ENCODE peak calls at places on chromosomes 13 and 19, in five cellular contexts. I is HepG2, R is K562, Q is H1, T is HCT116. A is an unnamed sample.

GRCh38 chr19:51712461-51713081 is 11.2 kb downstream of the HAS1 start:
- DNase-seq in Q (peak; percentile 51), R (no peak), I (no peak), T (no peak), A (no peak)

GRCh38 chr13:113109151-113110047 is 3.8 kb downstream of the F7 start:
- DNase-seq in T (no peak), Q (peak; percentile 74), I (no peak), R (no peak), A (no peak)

GRCh38 chr19:45023048-45023447 is 15.8 kb upstream of the CLASRP start:
- DNase-seq in R (no peak), I (no peak), Q (no peak), T (no peak), A (no peak)

GRCh38 chr13:62123409-62123808 is 707.8 kb upstream of the PCDH20 start:
- DNase-seq in T (no peak), Q (no peak), I (no peak), R (no peak), A (no peak)

GRCh38 chr13:111020021-111020420 is 95.1 kb upstream of the ARHGEF7 start:
- DNase-seq in Q (no peak), T (no peak), I (no peak), R (no peak), A (no peak)

GRCh38 chr19:1884719-1885334 is 469 bp downstream of the ABHD17A start:
- DNase-seq in R (no peak), Q (no peak), I (no peak), T (no peak), A (no peak)

GRCh38 chr13:52847682-52848432 is 583 bp downstream of the PCDH8 start:
- DNase-seq in R (no peak), I (no peak), Q (no peak), T (no peak), A (no peak)

GRCh38 chr19:16885166-16885565 is 3.6 kb upstream of the F2RL3 start:
- DNase-seq in R (no peak), I (no peak), T (no peak), Q (no peak), A (no peak)

GRCh38 chr13:68099616-68100015 is 869.5 kb upstream of the PCDH9 start:
- DNase-seq in Q (no peak), I (no peak), T (peak; percentile 0), R (no peak), A (no peak)

GRCh38 chr19:45790942-45791341 is 1.7 kb downstream of the DMWD start:
- DNase-seq in Q (no peak), I (no peak), R (no peak), T (no peak), A (no peak)

GRCh38 chr13:48574036-48574796 is 41.3 kb upstream of the RCBTB2 start:
- DNase-seq in I (no peak), R (no peak), T (no peak), Q (no peak), A (no peak)

GRCh38 chr13:97810152-97810551 is 143.3 kb upstream of the IPO5 start:
- DNase-seq in T (peak; percentile 7), Q (no peak), I (peak; percentile 13), R (no peak), A (no peak)

GRCh38 chr13:98480915-98481510 is 95.9 kb downstream of the STK24 start:
- DNase-seq in R (peak; percentile 73), Q (no peak), I (no peak), T (no peak), A (no peak)

GRCh38 chr19:46428278-46429141 is at the start of gene PNMA8C:
- DNase-seq in T (no peak), R (peak; percentile 61), I (no peak), Q (peak; percentile 93), A (no peak)

GRCh38 chr19:54421521-54421920 is 6.3 kb downstream of the TTYH1 start:
- DNase-seq in T (no peak), I (no peak), Q (no peak), R (peak; percentile 5), A (no peak)

GRCh38 chr19:12055784-12056183 is 3.0 kb upstream of the ZNF878 start:
- DNase-seq in I (no peak), R (no peak), T (no peak), Q (no peak), A (no peak)

GRCh38 chr19:33192010-33192409 is 2.1 kb upstream of the LRP3 start:
- DNase-seq in R (no peak), Q (peak; percentile 74), I (no peak), T (no peak), A (no peak)

GRCh38 chr13:106295971-106296370 is 239.5 kb downstream of the EFNB2 start:
- DNase-seq in T (no peak), R (no peak), I (no peak), Q (no peak), A (no peak)

GRCh38 chr13:53104120-53104519 is 75.5 kb downstream of the OLFM4 start:
- DNase-seq in Q (no peak), R (no peak), T (no peak), I (no peak), A (no peak)

GRCh38 chr13:25733061-25733491 is 318.7 kb downstream of the SHISA2 start:
- DNase-seq in T (no peak), R (no peak), I (no peak), Q (no peak), A (no peak)

GRCh38 chr13:19601749-19602725 is 31.4 kb upstream of the MPHOSPH8 start:
- DNase-seq in R (peak; percentile 63), T (no peak), I (peak; percentile 58), Q (peak; percentile 80), A (no peak)

GRCh38 chr19:35295792-35296462 is 4.0 kb downstream of the MAG start:
- DNase-seq in T (no peak), I (no peak), Q (peak; percentile 66), R (peak; percentile 49), A (no peak)

GRCh38 chr13:22468055-22468454 is 712.7 kb upstream of the SGCG start:
- DNase-seq in Q (no peak), T (no peak), R (no peak), I (peak; percentile 12), A (no peak)

GRCh38 chr13:49020328-49020727 is 44.6 kb downstream of the FNDC3A start:
- DNase-seq in T (no peak), I (no peak), Q (no peak), R (no peak), A (no peak)

GRCh38 chr13:99269627-99270252 is 11.6 kb upstream of the GPR18 start:
- DNase-seq in I (peak; percentile 25), R (no peak), T (peak; percentile 38), Q (no peak), A (no peak)

GRCh38 chr13:89925107-89925506 is 1422.4 kb upstream of the MIR17HG start:
- DNase-seq in Q (no peak), R (peak; percentile 41), I (peak; percentile 32), T (peak; percentile 10), A (no peak)
- TF ChIP-seq CEBPB in Q (no peak), R (no peak), I (no peak), T (no peak), A (no peak)

DNA sequence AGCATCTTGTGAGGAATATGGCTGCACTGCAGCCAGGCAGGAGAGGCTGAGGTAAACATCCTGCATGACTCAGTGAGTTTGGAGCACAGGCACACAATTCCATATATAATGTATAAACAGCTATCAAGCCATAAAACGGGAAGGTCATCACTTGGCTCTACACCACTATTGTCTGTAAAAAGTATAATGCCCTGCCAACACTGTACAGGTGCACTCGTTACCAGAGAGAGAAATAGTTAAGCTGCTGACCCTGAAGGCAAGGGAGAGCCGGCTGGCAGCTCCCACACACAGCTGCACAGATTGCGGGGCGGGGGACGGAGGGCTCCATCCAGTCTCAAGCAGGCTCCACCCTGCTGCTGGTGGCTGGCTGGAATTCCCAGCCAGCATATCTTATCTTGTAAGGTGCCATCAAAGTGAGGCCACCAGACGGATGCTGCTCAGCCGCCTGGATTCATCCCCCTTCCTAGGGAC is 668.1 kb downstream of the SLITRK5 start:
- DNase-seq in Q (no peak), I (no peak), R (no peak), T (no peak), A (no peak)
- TF ChIP-seq SRF in Q (no peak), I (no peak), R (no peak), T (no peak), A (no peak)

GRCh38 chr19:31314156-31314555 is 35.1 kb downstream of the TSHZ3 start:
- DNase-seq in Q (no peak), I (no peak), R (no peak), T (no peak), A (no peak)

GRCh38 chr19:31313291-31314030 is 35.8 kb downstream of the TSHZ3 start:
- DNase-seq in I (no peak), T (no peak), Q (no peak), R (no peak), A (no peak)

GRCh38 chr19:31316201-31316951 is 32.9 kb downstream of the TSHZ3 start:
- DNase-seq in R (no peak), Q (no peak), I (no peak), T (no peak), A (no peak)

GRCh38 chr19:31315621-31316011 is 33.6 kb downstream of the TSHZ3 start:
- DNase-seq in R (no peak), T (no peak), I (no peak), Q (no peak), A (no peak)

GRCh38 chr19:31314849-31315620 is 34.2 kb downstream of the TSHZ3 start:
- DNase-seq in T (no peak), Q (no peak), I (no peak), R (no peak), A (no peak)
- TF ChIP-seq CTCF in T (no peak), Q (peak; percentile 25), I (no peak), R (no peak), A (no peak)

DNA sequence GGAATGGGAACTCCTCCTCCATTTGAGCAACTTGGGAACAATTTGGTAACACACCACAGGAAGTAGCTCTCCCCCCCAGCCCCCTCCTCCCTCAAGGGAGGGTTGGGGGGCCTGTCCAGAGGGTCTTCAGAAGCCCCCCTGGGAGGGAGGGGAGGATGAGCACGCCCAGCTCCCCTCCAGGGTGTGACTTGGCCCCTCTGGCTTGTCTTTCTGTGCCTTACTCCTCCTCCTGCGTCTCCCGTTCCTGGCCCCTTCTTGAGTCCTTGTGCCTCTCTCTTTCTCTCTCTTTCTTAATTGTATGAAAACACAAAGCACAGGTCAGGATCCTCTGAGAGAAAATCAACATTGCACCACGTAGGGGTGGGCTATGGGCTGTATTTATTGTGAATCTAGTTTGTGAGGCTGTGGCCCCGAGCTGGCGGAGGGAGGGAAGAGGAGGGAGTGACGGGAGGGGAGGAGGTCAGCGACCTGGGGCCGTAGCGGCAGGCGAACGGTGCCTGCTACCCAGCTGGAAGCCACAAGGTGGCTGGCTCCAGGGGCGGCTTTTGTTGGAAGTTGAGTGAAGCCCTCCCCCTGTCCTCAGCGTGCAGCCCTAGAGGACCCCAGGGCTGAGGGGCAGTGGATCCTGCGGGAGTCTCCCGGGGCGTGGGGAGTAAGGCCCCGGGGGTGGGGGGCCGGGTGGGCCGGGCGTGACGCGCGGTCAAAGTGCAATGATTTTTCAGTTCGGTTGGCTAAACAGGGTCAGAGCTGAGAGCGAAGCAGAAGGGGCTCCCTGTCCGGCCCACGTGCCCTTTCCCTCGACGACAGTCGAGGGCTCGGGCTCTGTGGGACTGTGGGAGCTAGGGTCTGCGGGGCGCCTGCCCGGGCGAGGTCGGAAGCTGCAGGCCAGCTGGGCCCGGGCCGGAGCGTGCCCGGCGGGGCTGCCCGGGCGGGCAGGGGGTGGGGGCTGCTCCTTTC is 6.4 kb downstream of the LYL1 start:
- DNase-seq in R (peak; percentile 68), I (peak; percentile 67), Q (peak; percentile 84), T (no peak), A (no peak)
- TF ChIP-seq CEBPB in R (no peak), I (no peak), Q (no peak), T (no peak), A (no peak)